ENCODE peak calls at places on chromosomes 7 and 10, in ten cellular contexts. E, A, H, O, U, B, D, I, Z and J are unnamed samples.
A peak's percentile ranks its signal among the peaks of the same experiment; 100 is the strongest.

GRCh38 chr7:36391436-36392198 is 2.0 kb downstream of the ANLN start:
- DNase-seq in A (no peak), I (no peak), H (no peak), B (peak; percentile 21), U (no peak), Z (no peak), O (peak; percentile 49), E (no peak), D (no peak), J (no peak)

GRCh38 chr7:154575497-154575896 is 427.4 kb downstream of the PAXIP1 start:
- DNase-seq in A (no peak), U (no peak), O (no peak), B (peak; percentile 6), H (no peak), Z (no peak), D (no peak), I (no peak), E (no peak), J (no peak)

GRCh38 chr7:79495544-79496272 is 42.2 kb upstream of the MAGI2 start:
- DNase-seq in B (no peak), U (no peak), A (no peak), I (no peak), D (no peak), Z (no peak), O (no peak), E (no peak), H (peak; percentile 75), J (peak; percentile 72)

GRCh38 chr7:101537205-101537604 is 91.9 kb downstream of the MYL10 start:
- DNase-seq in I (no peak), A (no peak), Z (no peak), E (no peak), O (no peak), H (no peak), D (peak; percentile 47), B (no peak), U (no peak), J (peak; percentile 34)

GRCh38 chr7:12481722-12482121 is 78.1 kb upstream of the VWDE start:
- DNase-seq in B (no peak), U (no peak), O (no peak), Z (no peak), D (no peak), A (no peak), E (no peak), I (no peak), H (no peak), J (no peak)

GRCh38 chr7:29877196-29877595 is 70.9 kb downstream of the WIPF3 start:
- DNase-seq in B (no peak), Z (no peak), I (no peak), H (no peak), O (peak; percentile 55), E (no peak), D (no peak), A (no peak), U (no peak), J (no peak)

GRCh38 chr7:51950811-51951210 is 634.2 kb upstream of the COBL start:
- DNase-seq in D (no peak), U (no peak), E (no peak), B (no peak), I (no peak), O (no peak), H (peak; percentile 69), Z (no peak), A (no peak), J (no peak)

GRCh38 chr10:102627446-102628293 is 16.6 kb upstream of the TRIM8 start:
- DNase-seq in U (no peak), D (peak; percentile 83), B (no peak), A (no peak), E (no peak), I (no peak), O (peak; percentile 45), Z (no peak), H (no peak), J (peak; percentile 62)

GRCh38 chr7:107768263-107768662 is 24.3 kb downstream of the CBLL1 start:
- DNase-seq in B (no peak), U (no peak), I (no peak), D (no peak), O (no peak), A (no peak), H (no peak), Z (no peak), E (no peak), J (peak; percentile 22)

GRCh38 chr7:54541941-54542618 is at the start of gene VSTM2A:
- DNase-seq in H (no peak), U (no peak), B (no peak), Z (no peak), I (no peak), O (no peak), D (no peak), E (no peak), A (no peak), J (no peak)

GRCh38 chr10:30014511-30014910 is 44.9 kb downstream of the JCAD start:
- DNase-seq in H (no peak), D (no peak), B (no peak), U (no peak), E (no peak), O (no peak), A (no peak), I (no peak), Z (no peak), J (peak; percentile 23)

GRCh38 chr10:112880633-112881530 is 69.2 kb upstream of the TCF7L2 start:
- DNase-seq in U (no peak), D (no peak), A (no peak), I (no peak), Z (no peak), O (no peak), B (no peak), H (no peak), E (no peak), J (no peak)

GRCh38 chr10:15898046-15898445 is 37.7 kb upstream of the MINDY3 start:
- DNase-seq in I (no peak), B (peak; percentile 4), D (no peak), Z (no peak), E (no peak), H (peak; percentile 10), O (no peak), U (no peak), A (no peak), J (peak; percentile 48)

GRCh38 chr10:117745301-117745700 is 202.8 kb downstream of the EMX2 start:
- DNase-seq in I (no peak), O (no peak), B (no peak), Z (no peak), D (no peak), A (no peak), H (no peak), U (no peak), E (no peak), J (no peak)

GRCh38 chr7:91194841-91195240 is 69.4 kb upstream of the FZD1 start:
- DNase-seq in D (no peak), B (no peak), I (no peak), U (no peak), A (no peak), Z (no peak), E (no peak), H (no peak), O (no peak), J (no peak)

GRCh38 chr10:12237265-12238220 is 41.6 kb downstream of the CDC123 start:
- DNase-seq in H (no peak), O (no peak), A (no peak), E (no peak), I (no peak), U (no peak), D (no peak), Z (no peak), B (no peak), J (no peak)

GRCh38 chr7:97390915-97391593 is 273.6 kb downstream of the SDHAF3 start:
- DNase-seq in D (no peak), A (no peak), B (no peak), H (no peak), U (no peak), I (no peak), E (no peak), O (no peak), Z (no peak), J (no peak)

GRCh38 chr7:98309566-98309965 is 28.1 kb downstream of the BRI3 start:
- DNase-seq in Z (no peak), A (no peak), D (no peak), H (no peak), I (no peak), E (no peak), B (no peak), O (no peak), U (no peak), J (no peak)

GRCh38 chr7:19677201-19677600 is 31.6 kb downstream of the POLR1F start:
- DNase-seq in E (no peak), I (no peak), O (no peak), B (no peak), Z (no peak), A (no peak), U (no peak), D (no peak), H (no peak), J (no peak)

GRCh38 chr10:44402465-44403205 is 17.7 kb upstream of the CXCL12 start:
- DNase-seq in D (no peak), Z (no peak), B (no peak), U (no peak), E (no peak), I (no peak), O (no peak), H (no peak), A (no peak), J (no peak)

GRCh38 chr10:59393349-59393748 is 31.0 kb upstream of the FAM13C start:
- DNase-seq in A (no peak), H (no peak), I (no peak), U (no peak), B (no peak), D (no peak), Z (no peak), E (no peak), O (no peak), J (peak; percentile 28)